ENCODE peak calls at places on chromosomes 16 and 17, in eight cellular contexts. K is kidney tubule cell; G is C1 segment of cervical spinal cord; F is naive thymus-derived CD8-positive, alpha-beta T cell; W is HTR-8/SVneo; Z is effector CD8-positive, alpha-beta T cell; T is HCEC 1CT; U is AML-193. P is an unnamed sample.
A peak's percentile ranks its signal among the peaks of the same experiment; 100 is the strongest.

GRCh38 chr16:78729687-78730086 is 630.2 kb downstream of the WWOX start:
- DNase-seq in Z (no peak), G (no peak), T (no peak), W (no peak), K (no peak), F (no peak), U (no peak), P (no peak)

GRCh38 chr16:8704098-8704497 is 29.7 kb downstream of the ABAT start:
- DNase-seq in U (no peak), F (no peak), T (no peak), W (no peak), Z (no peak), G (no peak), K (no peak), P (no peak)

GRCh38 chr17:69144621-69145255 is 3.0 kb upstream of the ABCA6 start:
- DNase-seq in K (no peak), U (no peak), W (no peak), G (no peak), T (no peak), Z (no peak), F (no peak), P (no peak)

GRCh38 chr17:64938925-64939474 is 19.7 kb upstream of the LRRC37A3 start:
- DNase-seq in K (peak; percentile 54), W (peak; percentile 51), U (peak; percentile 51), G (peak; percentile 32), F (peak; percentile 16), Z (no peak), T (no peak), P (peak; percentile 55)

GRCh38 chr16:47058295-47059086 is 85.0 kb upstream of the DNAJA2 start:
- DNase-seq in G (no peak), F (no peak), T (no peak), K (peak; percentile 45), Z (no peak), W (no peak), U (no peak), P (no peak)

GRCh38 chr17:45019177-45019711 is 32.2 kb downstream of the DCAKD start:
- DNase-seq in U (peak; percentile 50), W (peak; percentile 72), K (peak; percentile 38), Z (no peak), T (peak; percentile 51), G (peak; percentile 60), F (peak; percentile 25), P (peak; percentile 55)

GRCh38 chr16:80681436-80681835 is 123.0 kb downstream of the CDYL2 start:
- DNase-seq in G (no peak), Z (no peak), T (no peak), W (no peak), U (no peak), K (no peak), F (no peak), P (no peak)

GRCh38 chr17:30263552-30264333 is 28.0 kb downstream of the BLMH start:
- DNase-seq in W (no peak), K (peak; percentile 51), Z (no peak), T (no peak), G (no peak), U (no peak), F (no peak), P (no peak)

GRCh38 chr17:1580979-1581676 is 18.5 kb upstream of the PITPNA start:
- DNase-seq in T (no peak), K (no peak), W (no peak), F (no peak), U (no peak), G (peak; percentile 34), Z (no peak), P (no peak)

GRCh38 chr17:4087911-4088693 is 54.7 kb downstream of the ZZEF1 start:
- DNase-seq in U (no peak), T (no peak), W (no peak), F (no peak), Z (no peak), G (no peak), K (peak; percentile 22), P (peak; percentile 40)

GRCh38 chr17:9259419-9259818 is 238.1 kb downstream of the NTN1 start:
- DNase-seq in W (no peak), Z (no peak), U (no peak), T (no peak), G (no peak), F (no peak), K (peak; percentile 13), P (no peak)

GRCh38 chr17:79138826-79139225 is 64.2 kb downstream of the ENGASE start:
- DNase-seq in Z (no peak), T (no peak), U (no peak), W (no peak), F (no peak), K (no peak), G (no peak), P (no peak)

GRCh38 chr16:674214-674881 is 1.1 kb upstream of the RHBDL1 start:
- DNase-seq in K (no peak), T (no peak), Z (no peak), F (no peak), W (no peak), G (no peak), U (no peak), P (no peak)

GRCh38 chr17:59627269-59627668 is 7.6 kb downstream of the CLTC start:
- DNase-seq in T (peak; percentile 63), U (no peak), W (no peak), Z (no peak), F (no peak), G (no peak), K (no peak), P (no peak)

GRCh38 chr17:69057280-69057679 is 3.4 kb downstream of the ABCA9 start:
- DNase-seq in U (no peak), W (no peak), Z (no peak), T (no peak), G (no peak), K (no peak), F (no peak), P (no peak)

GRCh38 chr17:17940451-17940911 is 31.7 kb downstream of the TOM1L2 start:
- DNase-seq in W (peak; percentile 81), Z (no peak), G (no peak), T (peak; percentile 38), U (no peak), K (peak; percentile 57), F (no peak), P (no peak)

GRCh38 chr17:2056221-2057129 is 1.6 kb downstream of the HIC1 start:
- DNase-seq in U (no peak), F (no peak), T (peak; percentile 69), G (no peak), W (no peak), Z (no peak), K (no peak), P (no peak)

GRCh38 chr17:74770498-74771318 is 5.4 kb downstream of the NAT9 start:
- DNase-seq in G (peak; percentile 60), K (peak; percentile 75), W (peak; percentile 57), Z (peak; percentile 61), F (peak; percentile 73), T (peak; percentile 18), U (peak; percentile 21), P (peak; percentile 79)

P was measured in PC-9.